ENCODE peak calls at places on chromosomes 1 and 21, in four cellular contexts. Z is HEK293T, V is H1, G is HCT116. P is an unnamed sample.

GRCh38 chr21:37073417-37074194 is 552 bp downstream of the TTC3 start:
- DNase-seq in Z (peak; percentile 35), V (peak; percentile 56), G (no peak), P (no peak)

GRCh38 chr1:246785536-246786111 is 61.4 kb downstream of the SCCPDH start:
- DNase-seq in Z (peak; percentile 13), V (no peak), G (no peak), P (no peak)

GRCh38 chr1:182962554-182963115 is 9.7 kb upstream of the SHCBP1L start:
- DNase-seq in Z (peak; percentile 92), V (no peak), G (peak; percentile 79), P (peak; percentile 62)

GRCh38 chr21:31347435-31348032 is 3.5 kb upstream of the TIAM1 start:
- DNase-seq in Z (peak; percentile 61), V (no peak), G (no peak), P (no peak)

GRCh38 chr1:194069168-194069830 is 882.9 kb upstream of the B3GALT2 start:
- DNase-seq in Z (no peak), V (no peak), G (no peak), P (no peak)

GRCh38 chr1:202658766-202659165 is 51.5 kb downstream of the SYT2 start:
- DNase-seq in Z (no peak), V (no peak), G (no peak), P (no peak)

GRCh38 chr1:234538062-234538731 is 59.2 kb upstream of the TARBP1 start:
- DNase-seq in Z (no peak), V (no peak), G (no peak), P (no peak)

GRCh38 chr1:160827418-160827817 is 31.4 kb downstream of the LY9 start:
- DNase-seq in Z (no peak), V (no peak), G (no peak), P (no peak)

GRCh38 chr1:48123647-48124046 is 98.9 kb upstream of the SLC5A9 start:
- DNase-seq in Z (no peak), V (no peak), G (no peak), P (no peak)

GRCh38 chr1:94527447-94528031 is 14.0 kb downstream of the F3 start:
- DNase-seq in Z (no peak), V (no peak), G (peak; percentile 44), P (no peak)

GRCh38 chr1:18719786-18720436 is 89.3 kb downstream of the PAX7 start:
- DNase-seq in Z (no peak), V (no peak), G (no peak), P (no peak)

GRCh38 chr21:46110499-46111192 is 12.7 kb downstream of the COL6A2 start:
- DNase-seq in Z (no peak), V (peak; percentile 52), G (no peak), P (no peak)

GRCh38 chr1:15189692-15190321 is 36.3 kb downstream of the TMEM51 start:
- DNase-seq in Z (no peak), V (no peak), G (no peak), P (no peak)

DNA sequence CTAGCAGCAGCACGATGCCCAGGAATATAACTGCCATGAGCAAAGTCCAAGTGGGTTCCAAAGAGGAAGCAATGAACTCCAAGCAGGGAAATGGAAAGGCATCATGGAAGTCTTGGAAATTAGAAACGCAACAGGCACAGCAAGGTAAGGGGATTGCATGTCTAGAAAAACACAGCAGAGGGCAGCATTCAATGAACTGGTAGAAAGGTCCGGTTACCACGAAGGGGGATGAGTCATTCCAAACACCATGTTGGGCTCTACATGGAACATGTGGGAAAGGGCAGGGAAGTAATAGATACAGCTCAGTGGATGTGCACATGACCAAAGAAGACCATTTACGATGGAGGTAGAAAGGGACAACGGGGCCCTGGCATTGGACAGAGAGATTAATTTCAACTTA is 36.4 kb downstream of the RXRG start:
- DNase-seq in Z (peak; percentile 75), V (no peak), G (peak; percentile 45), P (no peak)
- TF ChIP-seq SP1 in Z (no peak), V (no peak), G (no peak), P (no peak)

GRCh38 chr1:145884675-145885074 is 991 bp downstream of the ANKRD35 start:
- DNase-seq in Z (no peak), V (no peak), G (no peak), P (no peak)

GRCh38 chr1:145878724-145879123 is 6.9 kb downstream of the ANKRD35 start:
- DNase-seq in Z (no peak), V (no peak), G (no peak), P (no peak)

GRCh38 chr1:145877923-145878486 is 7.7 kb downstream of the ANKRD35 start:
- DNase-seq in Z (no peak), V (no peak), G (no peak), P (no peak)

GRCh38 chr1:145874646-145875045 is 11.0 kb downstream of the ANKRD35 start:
- DNase-seq in Z (no peak), V (no peak), G (no peak), P (no peak)

DNA sequence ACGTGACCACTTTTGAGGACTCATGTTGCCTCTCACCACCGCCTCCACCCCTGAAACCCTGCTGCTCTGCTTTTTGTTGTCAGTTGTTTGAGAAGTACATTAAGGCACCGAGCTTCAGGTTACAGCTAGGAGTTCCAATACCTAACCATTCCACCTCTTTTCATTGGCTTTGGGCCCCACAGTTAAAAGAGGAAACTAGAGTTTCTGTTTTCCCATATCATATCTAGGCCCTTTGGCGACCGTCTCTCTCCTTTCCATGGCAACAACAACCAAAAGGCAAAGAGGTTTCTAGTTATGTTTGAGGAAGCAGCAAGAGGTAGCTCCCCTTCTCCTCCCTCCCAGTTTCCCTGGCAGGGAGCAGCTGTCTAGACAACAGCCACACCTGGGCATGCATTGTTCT is 5.9 kb downstream of the ANKRD35 start:
- DNase-seq in Z (no peak), V (no peak), G (no peak), P (no peak)
- TF ChIP-seq SP1 in Z (no peak), V (no peak), G (no peak), P (no peak)

GRCh38 chr1:220353229-220354012 is 81.2 kb upstream of the RAB3GAP2 start:
- DNase-seq in Z (no peak), V (no peak), G (no peak), P (no peak)
- TF ChIP-seq SP1 in Z (no peak), V (no peak), G (no peak), P (no peak)

GRCh38 chr1:114153051-114153620 is 533 bp downstream of the SYT6 start:
- DNase-seq in Z (peak; percentile 56), V (peak; percentile 67), G (no peak), P (no peak)
- TF ChIP-seq SP1 in Z (no peak), V (no peak), G (no peak), P (no peak)

P was measured in GM12878.